ENCODE peak calls at places on chromosomes 3 and 15, in five cellular contexts. D is heart right ventricle, S is HCT116, Q is cardiac muscle cell, P is breast epithelium. C is an unnamed sample. For H3K4me1, the result is how much of the 10 kb centered on the place peaks cover.

GRCh38 chr3:73546961-73547360 is 77.8 kb downstream of the PDZRN3 start:
- DNase-seq in P (no peak), Q (no peak), D (no peak), S (no peak), C (no peak)

GRCh38 chr15:70627734-70628541 is 135.4 kb downstream of the UACA start:
- DNase-seq in Q (no peak), S (no peak), P (no peak), D (no peak), C (no peak)

GRCh38 chr3:50971487-50971924 is 296.8 kb downstream of the DOCK3 start:
- DNase-seq in S (peak), D (no peak), Q (peak), P (no peak), C (peak)

GRCh38 chr3:7307410-7307809 is 446.5 kb downstream of the GRM7 start:
- DNase-seq in P (no peak), D (no peak), S (no peak), Q (no peak), C (no peak)

GRCh38 chr15:67774626-67775025 is 50.7 kb upstream of the SKOR1 start:
- DNase-seq in D (no peak), Q (no peak), P (no peak), S (no peak), C (no peak)

GRCh38 chr15:59885832-59886231 is 118.3 kb upstream of the FOXB1 start:
- DNase-seq in D (no peak), P (no peak), S (no peak), Q (peak), C (no peak)

GRCh38 chr3:188345223-188345622 is 191.3 kb downstream of the LPP start:
- DNase-seq in S (no peak), Q (no peak), P (no peak), D (no peak), C (no peak)

GRCh38 chr3:125633767-125634166 is 38.5 kb upstream of the OSBPL11 start:
- DNase-seq in P (no peak), D (no peak), S (no peak), Q (no peak), C (no peak)

GRCh38 chr15:59644757-59645156 is 12.6 kb downstream of the GTF2A2 start:
- DNase-seq in P (no peak), D (no peak), Q (no peak), S (no peak), C (no peak)

GRCh38 chr3:126014252-126014651 is 45.3 kb downstream of the ROPN1B start:
- DNase-seq in S (no peak), Q (no peak), P (no peak), D (no peak), C (peak)

GRCh38 chr3:42704136-42704841 is 1.7 kb upstream of the HHATL start:
- DNase-seq in S (no peak), Q (no peak), D (no peak), P (peak), C (no peak)

GRCh38 chr3:185656321-185656840 is 70.3 kb downstream of the SENP2 start:
- DNase-seq in D (peak), P (no peak), S (no peak), Q (no peak), C (no peak)

GRCh38 chr3:182124187-182124586 is 412.5 kb downstream of the SOX2 start:
- DNase-seq in D (no peak), P (no peak), Q (no peak), S (no peak), C (no peak)

GRCh38 chr15:48866141-48866563 is 11.8 kb upstream of the EID1 start:
- DNase-seq in P (no peak), S (no peak), Q (no peak), D (no peak), C (no peak)

GRCh38 chr15:90352109-90352893 is at the start of gene ZNF774:
- DNase-seq in Q (peak), P (peak), D (peak), S (peak), C (peak)

GRCh38 chr3:125055913-125056705 is at the start of gene HEG1:
- DNase-seq in Q (peak), S (no peak), P (peak), D (peak), C (peak)

GRCh38 chr15:69857686-69858391 is 239.9 kb downstream of the TLE3 start:
- DNase-seq in S (no peak), D (no peak), Q (no peak), P (no peak), C (no peak)

GRCh38 chr15:69658401-69658945 is 205.9 kb downstream of the RPLP1 start:
- DNase-seq in D (no peak), Q (no peak), P (no peak), S (no peak), C (no peak)

GRCh38 chr3:170868577-170869239 is 1.3 kb downstream of the RPL22L1 start:
- DNase-seq in D (no peak), P (no peak), S (no peak), Q (no peak), C (no peak)

DNA sequence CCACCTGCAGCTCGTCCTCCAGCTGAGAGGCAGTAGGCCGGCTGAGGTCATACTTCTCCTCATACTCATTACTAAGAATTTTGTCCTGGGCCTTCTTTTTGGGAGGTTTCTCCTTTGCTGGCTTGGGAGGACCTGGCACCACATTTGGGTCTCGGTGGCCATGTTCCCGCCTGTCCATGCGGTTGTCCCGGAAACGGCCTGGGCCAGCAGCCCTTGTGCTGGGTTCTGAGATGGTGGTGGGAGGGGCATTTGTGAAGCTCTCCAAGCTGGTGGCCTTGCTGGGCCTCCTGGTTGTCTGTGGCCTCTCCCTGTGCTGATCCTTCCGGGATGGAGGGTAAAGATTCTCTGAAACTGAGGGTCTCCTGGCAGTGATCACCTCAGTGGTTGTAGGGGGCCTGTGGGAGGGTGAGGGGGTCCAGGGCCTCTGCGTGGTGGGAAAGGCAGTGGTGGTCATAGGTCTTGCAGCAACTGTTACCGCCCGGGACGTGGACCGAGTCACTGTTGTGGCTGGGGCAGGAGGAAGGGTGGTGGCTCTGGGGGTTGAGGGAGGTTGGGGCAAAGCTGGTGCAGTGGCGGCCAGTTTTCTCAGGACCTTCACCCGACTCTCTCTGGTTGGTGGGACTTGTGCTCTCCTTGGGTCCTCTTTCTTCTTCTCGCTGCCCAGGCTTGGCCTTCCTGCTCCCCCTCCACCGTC is 2.5 kb downstream of the CCDC80 start:
- DNase-seq in D (no peak), P (no peak), S (no peak), Q (no peak), C (no peak)
- H3K4me3 ChIP-seq in D (peak), P (peak), S (no peak), Q (no peak), C (no peak)

GRCh38 chr15:66292261-66293084 is 895 bp upstream of the DIS3L start:
- DNase-seq in D (no peak), P (no peak), Q (no peak), S (no peak), C (no peak)

GRCh38 chr15:66293419-66294156 is at the start of gene DIS3L:
- DNase-seq in S (no peak), P (no peak), Q (peak), D (peak), C (peak)

GRCh38 chr15:66294157-66294931 is 976 bp downstream of the DIS3L start:
- DNase-seq in P (no peak), Q (peak), S (no peak), D (no peak), C (no peak)

GRCh38 chr15:66293085-66293418 is 316 bp upstream of the DIS3L start:
- DNase-seq in Q (no peak), S (no peak), D (no peak), P (no peak), C (no peak)

GRCh38 chr15:66294932-66295235 is 1.5 kb downstream of the DIS3L start:
- DNase-seq in S (no peak), P (no peak), Q (no peak), D (no peak), C (no peak)
- H3K4me1 ChIP-seq in S (under half), P (under half), Q (under half), D (under half), C (under half)

GRCh38 chr3:53255775-53256703 is at the start of gene TKT:
- DNase-seq in Q (peak), P (peak), D (peak), S (no peak), C (peak)

GRCh38 chr3:53254190-53254809 is 1.5 kb downstream of the TKT start:
- DNase-seq in Q (peak), P (no peak), S (no peak), D (no peak), C (peak)

GRCh38 chr3:53254810-53255359 is 937 bp downstream of the TKT start:
- DNase-seq in P (peak), D (peak), S (no peak), Q (peak), C (peak)

GRCh38 chr3:53256704-53257055 is 858 bp upstream of the TKT start:
- DNase-seq in S (no peak), D (no peak), Q (no peak), P (no peak), C (no peak)

DNA sequence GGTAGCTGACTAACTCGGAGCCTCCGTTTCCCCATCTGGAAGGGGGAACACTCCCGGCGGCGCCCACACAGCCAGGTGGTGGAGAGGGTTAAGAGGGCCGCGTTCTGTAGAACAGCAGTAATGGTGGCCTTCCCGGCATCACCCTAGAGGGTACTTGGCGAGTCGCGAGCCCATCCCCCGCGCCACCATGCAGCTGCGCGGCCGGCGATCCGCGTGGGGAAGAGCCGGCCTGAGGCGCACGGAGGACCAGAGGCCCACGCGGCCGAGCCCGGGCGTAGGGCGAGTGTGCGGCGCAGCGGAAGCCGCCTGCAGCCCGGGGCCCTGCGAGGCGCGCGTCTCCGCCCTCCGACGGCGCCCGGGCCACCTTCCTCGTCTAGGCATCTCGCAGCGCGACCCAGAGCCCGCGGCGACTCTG is 455 bp downstream of the TKT start:
- DNase-seq in Q (no peak), S (no peak), P (no peak), D (peak), C (no peak)
- TF ChIP-seq CTCF in Q (no peak), S (no peak), P (no peak), D (no peak), C (no peak)

GRCh38 chr3:150183619-150184425 is 213.1 kb upstream of the PFN2 start:
- DNase-seq in S (peak), Q (peak), D (peak), P (peak), C (peak)

GRCh38 chr3:150179330-150179729 is 208.6 kb upstream of the PFN2 start:
- DNase-seq in D (no peak), P (no peak), S (no peak), Q (no peak), C (no peak)

GRCh38 chr3:150180349-150180748 is 209.7 kb upstream of the PFN2 start:
- DNase-seq in Q (no peak), S (no peak), D (no peak), P (no peak), C (no peak)

DNA sequence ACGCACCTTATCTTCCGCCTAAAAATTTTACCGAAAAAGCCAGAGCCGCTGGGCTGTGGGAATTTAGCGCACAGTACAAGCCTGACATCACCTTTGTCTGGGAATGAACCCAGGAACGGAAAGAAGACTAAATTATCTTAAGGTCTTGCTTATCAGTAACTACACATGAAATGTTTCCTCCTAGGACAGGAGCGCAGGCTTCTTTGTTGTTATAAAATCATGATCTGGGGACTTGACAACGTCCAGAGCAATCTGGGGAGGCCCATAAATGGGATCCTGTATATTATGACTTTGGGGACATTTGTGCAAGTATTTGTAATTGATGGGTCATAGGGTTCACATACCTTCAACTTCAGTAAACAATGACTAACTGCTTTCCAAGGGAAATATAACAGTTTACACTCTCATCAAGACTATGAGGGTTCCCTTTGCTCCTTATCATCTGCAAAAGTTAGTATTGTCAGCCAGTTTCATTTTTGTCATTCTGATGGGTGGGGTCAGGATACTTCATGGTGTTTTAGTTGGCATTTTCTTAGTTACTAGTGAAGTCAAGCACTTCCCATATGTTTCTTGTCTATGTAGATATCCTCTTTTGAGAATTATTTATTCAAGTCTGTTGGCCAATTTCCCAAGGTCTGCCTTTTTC is 213.9 kb upstream of the PFN2 start:
- DNase-seq in P (no peak), S (no peak), D (no peak), Q (no peak), C (no peak)
- H3K4me3 ChIP-seq in P (no peak), S (peak), D (peak), Q (no peak), C (no peak)